ENCODE peak calls at places on chromosomes 4 and X, in five cellular contexts. N, J, F, S and R are unnamed samples.

GRCh38 chr4:3500111-3500510 is 32.1 kb downstream of the LRPAP1 start:
- DNase-seq in N (no peak), S (no peak), J (no peak), F (no peak), R (no peak)

GRCh38 chrX:133544105-133544504 is 128.8 kb upstream of the GPC4 start:
- DNase-seq in F (no peak), S (no peak), J (no peak), N (no peak), R (no peak)

GRCh38 chr4:94595880-94596483 is 144.2 kb downstream of the PDLIM5 start:
- DNase-seq in F (no peak), S (no peak), J (no peak), N (peak; percentile 24), R (peak; percentile 61)

GRCh38 chr4:73170518-73171198 is 87.9 kb downstream of the ANKRD17 start:
- DNase-seq in J (no peak), F (no peak), S (no peak), N (no peak), R (no peak)

GRCh38 chr4:60724623-60725022 is 475.5 kb upstream of the ADGRL3 start:
- DNase-seq in J (no peak), S (no peak), F (no peak), N (no peak), R (no peak)

GRCh38 chr4:77599378-77599777 is 6.2 kb upstream of the CXCL13 start:
- DNase-seq in F (no peak), S (no peak), N (no peak), J (no peak), R (peak; percentile 13)

GRCh38 chr4:180059216-180059881 is 2183.9 kb upstream of the TENM3 start:
- DNase-seq in N (no peak), F (peak; percentile 42), S (no peak), J (no peak), R (peak; percentile 39)

GRCh38 chr4:83212041-83212851 is 72.4 kb downstream of the COQ2 start:
- DNase-seq in F (no peak), N (peak; percentile 86), S (peak; percentile 33), J (no peak), R (no peak)

GRCh38 chr4:20337261-20337664 is 85.6 kb downstream of the SLIT2 start:
- DNase-seq in J (no peak), F (no peak), N (no peak), S (no peak), R (peak; percentile 95)

GRCh38 chrX:151701071-151701470 is 5.8 kb downstream of the PRRG3 start:
- DNase-seq in F (no peak), N (no peak), J (no peak), S (no peak), R (no peak)

GRCh38 chr4:169062861-169063197 is 52.8 kb upstream of the CBR4 start:
- DNase-seq in J (no peak), S (no peak), N (no peak), F (no peak), R (no peak)

GRCh38 chr4:164716901-164717300 is 37.0 kb upstream of the SMIM31 start:
- DNase-seq in S (no peak), F (no peak), N (no peak), J (no peak), R (peak; percentile 39)

GRCh38 chr4:80077639-80078038 is 4.6 kb upstream of the ANTXR2 start:
- DNase-seq in J (no peak), N (no peak), S (no peak), F (no peak), R (no peak)

GRCh38 chrX:19063030-19063429 is 59.2 kb downstream of the ADGRG2 start:
- DNase-seq in F (no peak), N (no peak), S (no peak), J (no peak), R (no peak)

GRCh38 chr4:183348706-183349659 is 26.8 kb upstream of the CLDN24 start:
- DNase-seq in N (no peak), F (no peak), S (no peak), J (no peak), R (no peak)

GRCh38 chr4:187541666-187542065 is 453.9 kb upstream of the ZFP42 start:
- DNase-seq in S (no peak), J (no peak), F (no peak), N (no peak), R (no peak)

GRCh38 chr4:156516698-156517097 is 454.9 kb downstream of the PDGFC start:
- DNase-seq in N (no peak), F (no peak), J (no peak), S (no peak), R (peak; percentile 23)

GRCh38 chrX:12791253-12792228 is at the start of gene PRPS2:
- DNase-seq in F (peak; percentile 58), S (peak; percentile 52), J (peak; percentile 81), N (peak; percentile 57), R (peak; percentile 72)

GRCh38 chr4:156419080-156419638 is 465.5 kb upstream of the CTSO start:
- DNase-seq in F (no peak), J (no peak), S (no peak), N (no peak), R (no peak)

GRCh38 chrX:56764153-56764974 is 35.3 kb downstream of the NBDY start:
- DNase-seq in S (peak; percentile 49), J (no peak), N (peak; percentile 90), F (no peak), R (peak; percentile 88)

GRCh38 chr4:30605616-30606015 is 114.6 kb upstream of the PCDH7 start:
- DNase-seq in J (no peak), S (no peak), N (no peak), F (no peak), R (peak; percentile 90)